ENCODE peak calls at places on chromosome 3, in nine cellular contexts. One of them, this sample, is unnamed.
A peak's percentile ranks its signal among the peaks of the same experiment; 100 is the strongest.

GRCh38 chr3:120798346-120798745 is 55.8 kb downstream of the GTF2E1 start:
- DNase-seq in heart left ventricle: no peak
- DNase-seq in HCT116: no peak
- DNase-seq in esophagus squamous epithelium: no peak
- DNase-seq in tibial nerve: no peak
- DNase-seq in breast epithelium: no peak
- DNase-seq in sigmoid colon: no peak
- DNase-seq in right lobe of liver: no peak
- DNase-seq in stomach: no peak
- DNase-seq in this sample: no peak

GRCh38 chr3:141729240-141729639 is 8.9 kb upstream of the RNF7 start:
- DNase-seq in heart left ventricle: no peak
- DNase-seq in HCT116: no peak
- DNase-seq in esophagus squamous epithelium: no peak
- DNase-seq in tibial nerve: no peak
- DNase-seq in breast epithelium: no peak
- DNase-seq in sigmoid colon: no peak
- DNase-seq in right lobe of liver: no peak
- DNase-seq in stomach: no peak
- DNase-seq in this sample: no peak

GRCh38 chr3:126524429-126524988 is 554 bp downstream of the CHST13 start:
- DNase-seq in heart left ventricle: no peak
- DNase-seq in HCT116: no peak
- DNase-seq in esophagus squamous epithelium: no peak
- DNase-seq in tibial nerve: no peak
- DNase-seq in breast epithelium: no peak
- DNase-seq in sigmoid colon: peak; percentile 64
- DNase-seq in right lobe of liver: peak; percentile 60
- DNase-seq in stomach: no peak
- DNase-seq in this sample: no peak

GRCh38 chr3:150870406-150870805 is 34.8 kb downstream of the MINDY4B start:
- DNase-seq in heart left ventricle: no peak
- DNase-seq in HCT116: no peak
- DNase-seq in esophagus squamous epithelium: no peak
- DNase-seq in tibial nerve: no peak
- DNase-seq in breast epithelium: no peak
- DNase-seq in sigmoid colon: no peak
- DNase-seq in right lobe of liver: no peak
- DNase-seq in stomach: no peak
- DNase-seq in this sample: no peak

GRCh38 chr3:153290278-153291015 is 128.4 kb downstream of the RAP2B start:
- DNase-seq in heart left ventricle: no peak
- DNase-seq in HCT116: no peak
- DNase-seq in esophagus squamous epithelium: no peak
- DNase-seq in tibial nerve: no peak
- DNase-seq in breast epithelium: no peak
- DNase-seq in sigmoid colon: no peak
- DNase-seq in right lobe of liver: no peak
- DNase-seq in stomach: no peak
- DNase-seq in this sample: no peak

GRCh38 chr3:73614385-73614784 is 10.4 kb downstream of the PDZRN3 start:
- DNase-seq in heart left ventricle: peak; percentile 41
- DNase-seq in HCT116: no peak
- DNase-seq in esophagus squamous epithelium: no peak
- DNase-seq in tibial nerve: peak; percentile 81
- DNase-seq in breast epithelium: no peak
- DNase-seq in sigmoid colon: peak; percentile 83
- DNase-seq in right lobe of liver: no peak
- DNase-seq in stomach: no peak
- DNase-seq in this sample: no peak

GRCh38 chr3:102059145-102059943 is 210.0 kb downstream of the NFKBIZ start:
- DNase-seq in heart left ventricle: no peak
- DNase-seq in HCT116: no peak
- DNase-seq in esophagus squamous epithelium: no peak
- DNase-seq in tibial nerve: no peak
- DNase-seq in breast epithelium: no peak
- DNase-seq in sigmoid colon: no peak
- DNase-seq in right lobe of liver: no peak
- DNase-seq in stomach: no peak
- DNase-seq in this sample: no peak

GRCh38 chr3:57288403-57288802 is 4.1 kb downstream of the ASB14 start:
- DNase-seq in heart left ventricle: no peak
- DNase-seq in HCT116: no peak
- DNase-seq in esophagus squamous epithelium: no peak
- DNase-seq in tibial nerve: no peak
- DNase-seq in breast epithelium: no peak
- DNase-seq in sigmoid colon: no peak
- DNase-seq in right lobe of liver: no peak
- DNase-seq in stomach: no peak
- DNase-seq in this sample: no peak

GRCh38 chr3:124972457-124972856 is 37.9 kb upstream of the MUC13 start:
- DNase-seq in heart left ventricle: no peak
- DNase-seq in HCT116: no peak
- DNase-seq in esophagus squamous epithelium: no peak
- DNase-seq in tibial nerve: no peak
- DNase-seq in breast epithelium: no peak
- DNase-seq in sigmoid colon: no peak
- DNase-seq in right lobe of liver: no peak
- DNase-seq in stomach: no peak
- DNase-seq in this sample: no peak

GRCh38 chr3:196970547-196971093 is 2.0 kb upstream of the PIGZ start:
- DNase-seq in heart left ventricle: no peak
- DNase-seq in HCT116: no peak
- DNase-seq in esophagus squamous epithelium: no peak
- DNase-seq in tibial nerve: no peak
- DNase-seq in breast epithelium: no peak
- DNase-seq in sigmoid colon: no peak
- DNase-seq in right lobe of liver: no peak
- DNase-seq in stomach: no peak
- DNase-seq in this sample: peak; percentile 57

GRCh38 chr3:118347781-118348557 is 686.7 kb downstream of the IGSF11 start:
- DNase-seq in heart left ventricle: no peak
- DNase-seq in HCT116: no peak
- DNase-seq in esophagus squamous epithelium: no peak
- DNase-seq in tibial nerve: no peak
- DNase-seq in breast epithelium: no peak
- DNase-seq in sigmoid colon: no peak
- DNase-seq in right lobe of liver: no peak
- DNase-seq in stomach: no peak
- DNase-seq in this sample: no peak

GRCh38 chr3:82353281-82354171 is 592.1 kb upstream of the GBE1 start:
- DNase-seq in heart left ventricle: peak; percentile 10
- DNase-seq in HCT116: no peak
- DNase-seq in esophagus squamous epithelium: no peak
- DNase-seq in tibial nerve: no peak
- DNase-seq in breast epithelium: no peak
- DNase-seq in sigmoid colon: no peak
- DNase-seq in right lobe of liver: peak; percentile 20
- DNase-seq in stomach: no peak
- DNase-seq in this sample: no peak

GRCh38 chr3:45607790-45608189 is 13.2 kb downstream of the LIMD1 start:
- DNase-seq in heart left ventricle: peak; percentile 45
- DNase-seq in HCT116: no peak
- DNase-seq in esophagus squamous epithelium: no peak
- DNase-seq in tibial nerve: no peak
- DNase-seq in breast epithelium: no peak
- DNase-seq in sigmoid colon: no peak
- DNase-seq in right lobe of liver: no peak
- DNase-seq in stomach: no peak
- DNase-seq in this sample: no peak

GRCh38 chr3:29822051-29822450 is 541.2 kb downstream of the RBMS3 start:
- DNase-seq in heart left ventricle: no peak
- DNase-seq in HCT116: no peak
- DNase-seq in esophagus squamous epithelium: no peak
- DNase-seq in tibial nerve: no peak
- DNase-seq in breast epithelium: no peak
- DNase-seq in sigmoid colon: no peak
- DNase-seq in right lobe of liver: no peak
- DNase-seq in stomach: no peak
- DNase-seq in this sample: no peak

GRCh38 chr3:190849607-190850006 is 12.9 kb downstream of the GMNC start:
- DNase-seq in heart left ventricle: no peak
- DNase-seq in HCT116: no peak
- DNase-seq in esophagus squamous epithelium: no peak
- DNase-seq in tibial nerve: no peak
- DNase-seq in breast epithelium: no peak
- DNase-seq in sigmoid colon: no peak
- DNase-seq in right lobe of liver: no peak
- DNase-seq in stomach: no peak
- DNase-seq in this sample: no peak

GRCh38 chr3:16064660-16065414 is 109.6 kb upstream of the GALNT15 start:
- DNase-seq in heart left ventricle: peak; percentile 62
- DNase-seq in HCT116: no peak
- DNase-seq in esophagus squamous epithelium: no peak
- DNase-seq in tibial nerve: peak; percentile 96
- DNase-seq in breast epithelium: no peak
- DNase-seq in sigmoid colon: peak; percentile 92
- DNase-seq in right lobe of liver: peak; percentile 81
- DNase-seq in stomach: no peak
- DNase-seq in this sample: peak; percentile 96

GRCh38 chr3:51940648-51941421 is 869 bp downstream of the RRP9 start:
- DNase-seq in heart left ventricle: no peak
- DNase-seq in HCT116: no peak
- DNase-seq in esophagus squamous epithelium: no peak
- DNase-seq in tibial nerve: no peak
- DNase-seq in breast epithelium: no peak
- DNase-seq in sigmoid colon: peak; percentile 54
- DNase-seq in right lobe of liver: no peak
- DNase-seq in stomach: no peak
- DNase-seq in this sample: peak; percentile 80

GRCh38 chr3:51942603-51943450 is 664 bp downstream of the PARP3 start:
- DNase-seq in heart left ventricle: peak; percentile 62
- DNase-seq in HCT116: peak; percentile 26
- DNase-seq in esophagus squamous epithelium: no peak
- DNase-seq in tibial nerve: peak; percentile 24
- DNase-seq in breast epithelium: no peak
- DNase-seq in sigmoid colon: peak; percentile 81
- DNase-seq in right lobe of liver: peak; percentile 74
- DNase-seq in stomach: peak; percentile 67
- DNase-seq in this sample: peak; percentile 28

GRCh38 chr3:51941447-51941797 is 282 bp downstream of the RRP9 start:
- DNase-seq in heart left ventricle: no peak
- DNase-seq in HCT116: no peak
- DNase-seq in esophagus squamous epithelium: no peak
- DNase-seq in tibial nerve: no peak
- DNase-seq in breast epithelium: no peak
- DNase-seq in sigmoid colon: no peak
- DNase-seq in right lobe of liver: no peak
- DNase-seq in stomach: no peak
- DNase-seq in this sample: peak; percentile 33

GRCh38 chr3:51943451-51944391 is 1.6 kb downstream of the PARP3 start:
- DNase-seq in heart left ventricle: no peak
- DNase-seq in HCT116: no peak
- DNase-seq in esophagus squamous epithelium: no peak
- DNase-seq in tibial nerve: no peak
- DNase-seq in breast epithelium: no peak
- DNase-seq in sigmoid colon: peak; percentile 66
- DNase-seq in right lobe of liver: no peak
- DNase-seq in stomach: no peak
- DNase-seq in this sample: peak; percentile 86

GRCh38 chr3:51941798-51942602 is at the start of the genes PARP3 and RRP9:
- DNase-seq in heart left ventricle: peak; percentile 100
- DNase-seq in HCT116: peak; percentile 99
- DNase-seq in esophagus squamous epithelium: peak; percentile 99
- DNase-seq in tibial nerve: peak; percentile 99
- DNase-seq in breast epithelium: peak; percentile 100
- DNase-seq in sigmoid colon: peak; percentile 100
- DNase-seq in right lobe of liver: peak; percentile 100
- DNase-seq in stomach: peak; percentile 100
- DNase-seq in this sample: peak; percentile 100
- TF ChIP-seq POLR2A in heart left ventricle: no peak
- TF ChIP-seq POLR2A in HCT116: no peak
- TF ChIP-seq POLR2A in esophagus squamous epithelium: no peak
- TF ChIP-seq POLR2A in tibial nerve: peak; percentile 72
- TF ChIP-seq POLR2A in breast epithelium: peak; percentile 42
- TF ChIP-seq POLR2A in sigmoid colon: peak; percentile 63
- TF ChIP-seq POLR2A in right lobe of liver: peak; percentile 89
- TF ChIP-seq POLR2A in stomach: no peak
- TF ChIP-seq POLR2A in this sample: no peak

GRCh38 chr3:107600784-107601183 is 78.0 kb downstream of the BBX start:
- DNase-seq in heart left ventricle: no peak
- DNase-seq in HCT116: no peak
- DNase-seq in esophagus squamous epithelium: no peak
- DNase-seq in tibial nerve: no peak
- DNase-seq in breast epithelium: no peak
- DNase-seq in sigmoid colon: no peak
- DNase-seq in right lobe of liver: no peak
- DNase-seq in stomach: no peak
- DNase-seq in this sample: no peak
- TF ChIP-seq CTCF in heart left ventricle: no peak
- TF ChIP-seq CTCF in HCT116: no peak
- TF ChIP-seq CTCF in esophagus squamous epithelium: no peak
- TF ChIP-seq CTCF in tibial nerve: no peak
- TF ChIP-seq CTCF in breast epithelium: no peak
- TF ChIP-seq CTCF in sigmoid colon: no peak
- TF ChIP-seq CTCF in right lobe of liver: no peak
- TF ChIP-seq CTCF in stomach: no peak
- TF ChIP-seq CTCF in this sample: no peak

GRCh38 chr3:9903238-9903624 is 583 bp downstream of the IL17RE start:
- DNase-seq in heart left ventricle: no peak
- DNase-seq in HCT116: no peak
- DNase-seq in esophagus squamous epithelium: no peak
- DNase-seq in tibial nerve: no peak
- DNase-seq in breast epithelium: no peak
- DNase-seq in sigmoid colon: no peak
- DNase-seq in right lobe of liver: no peak
- DNase-seq in stomach: no peak
- DNase-seq in this sample: no peak
- H3K4me3 ChIP-seq in heart left ventricle: peak overlapping the region; percentile 34
- H3K4me3 ChIP-seq in HCT116: peak overlapping the region; percentile 73
- H3K4me3 ChIP-seq in esophagus squamous epithelium: peak overlapping the region; percentile 65
- H3K4me3 ChIP-seq in tibial nerve: peak overlapping the region; percentile 16
- H3K4me3 ChIP-seq in breast epithelium: peak overlapping the region; percentile 56
- H3K4me3 ChIP-seq in sigmoid colon: no peak overlapping the region
- H3K4me3 ChIP-seq in right lobe of liver: no peak overlapping the region
- H3K4me3 ChIP-seq in stomach: peak overlapping the region; percentile 51
- H3K4me3 ChIP-seq in this sample: peak overlapping the region; percentile 15

DNA sequence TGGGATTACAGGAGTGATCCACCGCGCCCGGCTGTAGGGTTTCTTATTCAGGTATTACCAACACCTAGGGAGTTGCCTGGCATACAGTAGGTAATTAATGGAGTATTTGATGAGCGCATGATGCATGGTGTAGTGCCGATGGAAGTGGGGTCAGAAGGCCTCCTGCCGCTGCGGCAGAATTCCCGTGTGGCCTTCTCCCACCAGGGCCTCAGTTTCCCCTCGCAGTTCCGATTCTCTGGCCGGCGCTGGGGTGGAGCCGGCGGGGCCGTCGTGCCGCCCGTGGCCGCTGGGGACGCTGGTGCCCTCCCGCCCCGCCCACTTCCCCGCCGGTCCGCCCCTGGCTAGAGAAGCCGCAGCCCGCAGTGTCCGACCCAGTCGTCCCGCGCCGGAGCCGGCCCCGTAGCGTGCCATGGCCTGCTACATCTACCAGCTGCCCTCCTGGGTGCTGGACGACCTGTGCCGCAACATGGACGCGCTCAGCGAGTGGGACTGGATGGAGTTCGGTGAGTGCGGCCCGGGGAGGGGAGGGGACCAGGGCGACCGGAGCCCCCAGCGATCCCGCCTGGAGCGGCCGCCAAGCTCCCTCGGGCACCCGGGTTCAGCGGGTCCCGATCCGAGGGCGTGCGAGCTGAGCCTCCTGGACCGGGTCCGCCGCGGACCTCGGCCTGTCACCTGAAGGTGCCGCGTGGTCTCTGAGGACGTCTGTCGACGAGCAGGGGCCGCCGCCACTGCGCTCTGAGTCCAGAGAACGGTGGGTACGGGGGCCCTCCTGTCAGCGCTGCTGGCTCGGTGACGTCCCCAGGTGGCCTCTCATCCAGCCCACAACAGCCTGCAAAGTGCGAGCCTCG is at the start of gene IRAK2:
- DNase-seq in heart left ventricle: peak; percentile 76
- DNase-seq in HCT116: peak; percentile 22
- DNase-seq in esophagus squamous epithelium: no peak
- DNase-seq in tibial nerve: peak; percentile 63
- DNase-seq in breast epithelium: peak; percentile 73
- DNase-seq in sigmoid colon: peak; percentile 90
- DNase-seq in right lobe of liver: peak; percentile 89
- DNase-seq in stomach: peak; percentile 78
- DNase-seq in this sample: peak; percentile 59
- TF ChIP-seq POLR2A in heart left ventricle: no peak
- TF ChIP-seq POLR2A in HCT116: peak; percentile 50
- TF ChIP-seq POLR2A in esophagus squamous epithelium: no peak
- TF ChIP-seq POLR2A in tibial nerve: peak; percentile 59
- TF ChIP-seq POLR2A in breast epithelium: no peak
- TF ChIP-seq POLR2A in sigmoid colon: no peak
- TF ChIP-seq POLR2A in right lobe of liver: peak; percentile 88
- TF ChIP-seq POLR2A in stomach: no peak
- TF ChIP-seq POLR2A in this sample: no peak

This sample was measured in lower leg skin.